ENCODE peak calls at places on chromosome 21, in seven cellular contexts. P, S, Y, K, U, B and J are unnamed samples.

GRCh38 chr21:28537371-28538079 is 455.2 kb downstream of the LTN1 start:
- DNase-seq in K (peak), S (no peak), P (no peak), Y (no peak), U (no peak), B (no peak), J (no peak)

GRCh38 chr21:16117851-16118592 is 388.2 kb downstream of the USP25 start:
- DNase-seq in S (no peak), U (no peak), Y (peak), K (peak), B (no peak), P (no peak), J (peak)

GRCh38 chr21:28342229-28342810 is 650.4 kb downstream of the LTN1 start:
- DNase-seq in S (no peak), Y (no peak), U (no peak), K (no peak), P (no peak), B (no peak), J (no peak)

GRCh38 chr21:15061284-15061683 is 3.5 kb downstream of the NRIP1 start:
- DNase-seq in U (no peak), Y (no peak), S (no peak), B (no peak), P (no peak), K (no peak), J (no peak)

GRCh38 chr21:15560383-15561056 is 169.3 kb upstream of the USP25 start:
- DNase-seq in S (no peak), K (no peak), B (no peak), U (no peak), Y (no peak), P (no peak), J (no peak)

GRCh38 chr21:26405071-26405470 is 168.0 kb downstream of the CYYR1 start:
- DNase-seq in Y (peak), S (no peak), P (no peak), B (no peak), K (no peak), U (no peak), J (no peak)

GRCh38 chr21:38503588-38503987 is 5.3 kb upstream of the ERG start:
- DNase-seq in K (no peak), S (no peak), B (no peak), P (no peak), U (no peak), Y (peak), J (no peak)

GRCh38 chr21:45542242-45542666 is at the start of gene SLC19A1:
- DNase-seq in U (peak), K (no peak), P (peak), Y (peak), B (peak), S (peak), J (no peak)

DNA sequence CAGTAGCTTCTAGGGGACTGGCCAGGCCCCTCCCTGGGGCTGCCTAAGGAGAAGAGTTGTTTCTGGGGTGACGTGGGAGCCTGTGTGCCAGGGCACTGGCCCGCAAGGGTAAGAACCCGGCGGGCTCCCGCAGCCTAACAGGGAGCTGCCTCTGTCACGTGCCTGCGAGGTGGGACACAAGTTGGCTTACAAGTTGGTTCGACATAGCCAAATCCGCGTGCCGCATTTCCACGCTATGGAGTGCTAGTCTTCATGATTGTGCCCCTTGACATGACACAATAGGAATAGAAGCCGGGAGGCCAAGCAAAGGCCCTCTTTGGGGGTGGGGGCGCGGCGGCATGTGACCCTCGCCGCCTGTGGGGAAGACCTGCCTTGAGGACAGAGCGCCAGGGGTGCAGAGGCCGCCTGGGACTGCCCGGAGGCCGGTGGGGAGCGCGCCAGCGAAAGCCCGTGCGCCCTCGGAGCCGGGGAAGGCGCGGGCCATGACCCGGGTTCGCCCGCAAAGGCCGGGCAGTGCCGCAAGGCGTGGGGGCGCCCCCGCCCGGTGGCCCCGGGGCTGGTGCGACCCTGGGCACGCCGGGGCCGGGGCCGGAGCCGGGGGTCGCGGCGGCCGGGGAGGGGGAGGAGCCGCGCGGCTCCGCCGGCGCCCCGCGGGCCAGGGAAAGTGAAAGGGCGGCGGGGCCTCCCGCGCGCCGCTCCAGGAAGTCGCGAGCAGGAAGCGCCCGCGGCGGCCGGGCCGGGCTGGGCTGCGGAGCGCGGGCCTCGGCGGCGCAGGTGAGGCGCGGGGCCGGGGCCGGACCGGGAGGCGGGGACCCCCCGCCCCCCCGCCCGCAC is at the start of gene SLC37A1:
- DNase-seq in B (peak), S (peak), K (no peak), U (peak), Y (no peak), P (no peak), J (no peak)
- TF ChIP-seq CTCF in B (peak), S (no peak), K (no peak), U (no peak), Y (no peak), P (no peak), J (no peak)

GRCh38 chr21:36430841-36431240 is 45.6 kb downstream of the CHAF1B start:
- DNase-seq in B (no peak), U (no peak), K (no peak), P (no peak), Y (peak), S (no peak), J (no peak)

GRCh38 chr21:36428789-36429671 is 43.8 kb downstream of the CHAF1B start:
- DNase-seq in U (no peak), Y (no peak), K (no peak), B (no peak), S (no peak), P (no peak), J (no peak)

GRCh38 chr21:36427502-36427901 is 42.3 kb downstream of the CHAF1B start:
- DNase-seq in B (no peak), S (no peak), U (no peak), K (no peak), Y (no peak), P (no peak), J (no peak)

GRCh38 chr21:36431252-36431651 is 46.1 kb downstream of the CHAF1B start:
- DNase-seq in P (no peak), B (no peak), Y (no peak), K (no peak), S (no peak), U (no peak), J (no peak)

GRCh38 chr21:36429672-36430546 is 44.7 kb downstream of the CHAF1B start:
- DNase-seq in K (peak), U (peak), S (peak), Y (peak), P (peak), B (peak), J (peak)
- TF ChIP-seq CTCF in K (peak), U (no peak), S (peak), Y (peak), P (no peak), B (no peak), J (no peak)

GRCh38 chr21:30126575-30126974 is 40.0 kb downstream of the CLDN17 start:
- DNase-seq in K (no peak), Y (no peak), U (no peak), B (no peak), S (no peak), P (no peak), J (no peak)

DNA sequence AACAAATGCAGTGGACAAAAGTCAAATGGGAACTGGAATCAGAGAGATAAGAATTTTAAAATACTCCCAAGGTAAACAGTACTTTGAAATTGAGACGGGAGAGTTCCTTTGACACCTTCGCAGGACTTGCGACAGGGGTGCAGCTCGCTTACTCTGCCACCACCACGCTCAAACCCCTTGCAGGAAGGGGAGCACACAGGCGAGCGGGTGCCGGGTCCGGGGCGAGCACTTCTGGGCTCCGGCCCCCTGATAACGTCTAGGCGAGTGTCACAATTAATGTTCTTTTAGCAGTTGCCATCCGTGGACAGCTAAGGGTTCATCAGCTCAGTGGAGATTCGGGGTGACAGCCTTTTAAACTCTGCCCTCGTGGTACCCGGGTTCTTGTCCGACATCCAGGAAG is 37.4 kb downstream of the CLDN17 start:
- DNase-seq in U (no peak), S (no peak), P (no peak), B (no peak), K (no peak), Y (no peak), J (no peak)
- TF ChIP-seq CTCF in U (no peak), S (no peak), P (no peak), B (no peak), K (no peak), Y (no peak), J (no peak)

GRCh38 chr21:29671728-29672127 is 268.1 kb downstream of the GRIK1 start:
- DNase-seq in S (no peak), P (no peak), B (no peak), Y (no peak), U (no peak), K (no peak), J (no peak)
- TF ChIP-seq CTCF in S (peak), P (no peak), B (no peak), Y (no peak), U (no peak), K (no peak), J (no peak)

GRCh38 chr21:32593690-32594089 is 8.4 kb upstream of the TCP10L start:
- DNase-seq in B (no peak), P (no peak), Y (no peak), S (no peak), U (no peak), K (no peak), J (no peak)
- TF ChIP-seq CTCF in B (no peak), P (no peak), Y (no peak), S (no peak), U (no peak), K (no peak), J (no peak)

GRCh38 chr21:44301093-44301492 is 1.2 kb downstream of the PFKL start:
- DNase-seq in S (no peak), K (no peak), B (no peak), P (no peak), U (no peak), Y (no peak), J (no peak)
- TF ChIP-seq CTCF in S (no peak), K (no peak), B (no peak), P (no peak), U (no peak), Y (no peak), J (no peak)

GRCh38 chr21:22584308-22584707 is 1586.1 kb downstream of the NCAM2 start:
- DNase-seq in Y (no peak), U (no peak), K (no peak), S (no peak), B (no peak), P (no peak), J (no peak)
- TF ChIP-seq CTCF in Y (no peak), U (no peak), K (no peak), S (no peak), B (no peak), P (no peak), J (no peak)

DNA sequence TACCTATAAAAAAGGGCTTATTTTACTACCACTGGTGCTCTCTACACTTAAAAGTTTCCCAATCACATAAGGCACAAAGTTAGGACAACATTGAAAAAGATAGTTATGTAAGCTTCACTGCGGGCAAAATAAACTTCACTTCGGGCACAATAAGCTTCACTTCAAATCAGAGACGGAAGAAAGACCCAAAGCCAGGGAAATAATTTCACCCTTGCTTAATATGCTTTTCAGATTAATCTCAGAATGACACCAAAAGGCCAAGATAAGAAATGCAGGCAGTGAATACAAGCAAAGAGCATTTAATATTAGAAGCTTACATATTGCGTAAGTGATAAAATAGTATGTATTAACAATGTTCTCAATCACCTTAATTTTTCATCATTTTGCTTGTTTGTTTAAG is 444.2 kb downstream of the SETD4 start:
- DNase-seq in U (no peak), K (peak), P (no peak), B (no peak), S (peak), Y (peak), J (peak)
- TF ChIP-seq CTCF in U (no peak), K (peak), P (peak), B (peak), S (no peak), Y (peak), J (peak)

GRCh38 chr21:37446552-37446951 is 80.0 kb downstream of the DYRK1A start:
- DNase-seq in Y (no peak), U (no peak), P (no peak), K (no peak), S (no peak), B (no peak), J (no peak)
- TF ChIP-seq CTCF in Y (no peak), U (no peak), P (no peak), K (no peak), S (no peak), B (no peak), J (no peak)